ENCODE peak calls at places on chromosome 17, in seven cellular contexts. J, V, S, K, Q, T and Z are unnamed samples.

GRCh38 chr17:3935825-3936355 is 19.6 kb upstream of the P2RX1 start:
- DNase-seq in K (peak), S (no peak), T (no peak), V (no peak), Q (no peak), J (no peak), Z (no peak)

GRCh38 chr17:77493238-77493812 is 352.6 kb downstream of the SEC14L1 start:
- DNase-seq in K (no peak), S (no peak), T (no peak), J (no peak), V (no peak), Q (peak), Z (peak)

GRCh38 chr17:33651631-33652030 is 358.5 kb upstream of the ASIC2 start:
- DNase-seq in J (no peak), K (no peak), Q (no peak), V (no peak), T (no peak), S (no peak), Z (no peak)

GRCh38 chr17:57356722-57357391 is 100.5 kb downstream of the MSI2 start:
- DNase-seq in S (peak), V (no peak), J (no peak), T (no peak), K (no peak), Q (peak), Z (no peak)

GRCh38 chr17:50769884-50770283 is 2.6 kb upstream of the ANKRD40CL start:
- DNase-seq in K (no peak), J (no peak), Q (no peak), V (peak), T (no peak), S (no peak), Z (no peak)

GRCh38 chr17:32341857-32342602 is at the start of gene C17orf75:
- DNase-seq in T (peak), Q (peak), J (peak), V (peak), K (peak), S (peak), Z (peak)

GRCh38 chr17:42289863-42290165 is 1.5 kb downstream of the STAT5A start:
- DNase-seq in V (no peak), S (no peak), J (no peak), Q (no peak), T (no peak), K (no peak), Z (no peak)

GRCh38 chr17:73686126-73686525 is 41.9 kb upstream of the SDK2 start:
- DNase-seq in S (no peak), K (no peak), T (no peak), J (no peak), V (no peak), Q (no peak), Z (no peak)

GRCh38 chr17:81338301-81339179 is 43.4 kb upstream of the SLC38A10 start:
- DNase-seq in T (no peak), J (no peak), S (no peak), V (no peak), K (no peak), Q (no peak), Z (no peak)

GRCh38 chr17:64146418-64147109 is 16.6 kb upstream of the ERN1 start:
- DNase-seq in V (peak), J (peak), Q (peak), T (peak), K (peak), S (no peak), Z (peak)

GRCh38 chr17:83126275-83126930 is 47.0 kb downstream of the METRNL start:
- DNase-seq in T (no peak), K (no peak), V (no peak), Q (no peak), J (no peak), S (no peak), Z (no peak)

GRCh38 chr17:63001689-63002394 is 35.8 kb downstream of the TANC2 start:
- DNase-seq in T (no peak), J (no peak), Q (no peak), S (no peak), K (peak), V (no peak), Z (no peak)

GRCh38 chr17:49197346-49197998 is 12.9 kb downstream of the GNGT2 start:
- DNase-seq in J (no peak), Q (no peak), V (no peak), T (no peak), K (peak), S (no peak), Z (no peak)

GRCh38 chr17:45235071-45236001 is 13.7 kb downstream of the FMNL1 start:
- DNase-seq in Q (peak), S (peak), V (peak), J (peak), T (peak), K (peak), Z (peak)